ENCODE peak calls at places on chromosomes 6 and 20, in ten cellular contexts. One of them, this sample, is unnamed.

GRCh38 chr20:60694763-60695162 is 557.3 kb upstream of the CDH4 start:
- DNase-seq in COLO829: no peak
- DNase-seq in GM12891: no peak
- DNase-seq in right cardiac atrium: no peak
- DNase-seq in RPMI8226: no peak
- DNase-seq in mesothelial cell of epicardium: no peak
- DNase-seq in AG09319: no peak
- DNase-seq in M059J: peak; percentile 46
- DNase-seq in A172: no peak
- DNase-seq in mucosa of gallbladder: no peak
- DNase-seq in this sample: no peak

GRCh38 chr20:44006126-44006525 is 91.5 kb downstream of the TOX2 start:
- DNase-seq in mucosa of gallbladder: no peak
- DNase-seq in RPMI8226: no peak
- DNase-seq in right cardiac atrium: no peak
- DNase-seq in AG09319: no peak
- DNase-seq in GM12891: no peak
- DNase-seq in COLO829: no peak
- DNase-seq in A172: no peak
- DNase-seq in mesothelial cell of epicardium: no peak
- DNase-seq in M059J: no peak
- DNase-seq in this sample: no peak

GRCh38 chr6:113466526-113466925 is 390.6 kb upstream of the MARCKS start:
- DNase-seq in AG09319: no peak
- DNase-seq in mesothelial cell of epicardium: no peak
- DNase-seq in RPMI8226: no peak
- DNase-seq in mucosa of gallbladder: no peak
- DNase-seq in GM12891: no peak
- DNase-seq in right cardiac atrium: no peak
- DNase-seq in M059J: no peak
- DNase-seq in COLO829: no peak
- DNase-seq in A172: no peak
- DNase-seq in this sample: no peak

GRCh38 chr20:48773837-48774418 is 53.9 kb downstream of the PREX1 start:
- DNase-seq in A172: peak; percentile 30
- DNase-seq in right cardiac atrium: no peak
- DNase-seq in AG09319: no peak
- DNase-seq in COLO829: no peak
- DNase-seq in GM12891: no peak
- DNase-seq in RPMI8226: no peak
- DNase-seq in mesothelial cell of epicardium: no peak
- DNase-seq in M059J: no peak
- DNase-seq in mucosa of gallbladder: no peak
- DNase-seq in this sample: no peak

GRCh38 chr6:145506554-145506953 is 228.8 kb downstream of the EPM2A start:
- DNase-seq in GM12891: no peak
- DNase-seq in right cardiac atrium: peak; percentile 41
- DNase-seq in RPMI8226: no peak
- DNase-seq in COLO829: no peak
- DNase-seq in A172: no peak
- DNase-seq in M059J: no peak
- DNase-seq in AG09319: no peak
- DNase-seq in mesothelial cell of epicardium: no peak
- DNase-seq in mucosa of gallbladder: no peak
- DNase-seq in this sample: no peak

GRCh38 chr6:140203611-140204553 is 829.4 kb upstream of the CITED2 start:
- DNase-seq in GM12891: no peak
- DNase-seq in A172: peak; percentile 38
- DNase-seq in COLO829: no peak
- DNase-seq in M059J: peak; percentile 78
- DNase-seq in RPMI8226: no peak
- DNase-seq in right cardiac atrium: no peak
- DNase-seq in mesothelial cell of epicardium: no peak
- DNase-seq in mucosa of gallbladder: no peak
- DNase-seq in AG09319: peak; percentile 41
- DNase-seq in this sample: peak; percentile 41

GRCh38 chr6:133290926-133291325 is 49.8 kb downstream of the EYA4 start:
- DNase-seq in RPMI8226: no peak
- DNase-seq in mucosa of gallbladder: no peak
- DNase-seq in mesothelial cell of epicardium: no peak
- DNase-seq in AG09319: no peak
- DNase-seq in A172: no peak
- DNase-seq in COLO829: no peak
- DNase-seq in right cardiac atrium: no peak
- DNase-seq in M059J: no peak
- DNase-seq in GM12891: no peak
- DNase-seq in this sample: no peak

GRCh38 chr20:21571841-21572690 is 58.2 kb upstream of the NKX2-2 start:
- DNase-seq in GM12891: no peak
- DNase-seq in RPMI8226: peak; percentile 28
- DNase-seq in COLO829: no peak
- DNase-seq in M059J: peak; percentile 14
- DNase-seq in mucosa of gallbladder: no peak
- DNase-seq in mesothelial cell of epicardium: no peak
- DNase-seq in A172: peak; percentile 13
- DNase-seq in AG09319: peak; percentile 0
- DNase-seq in right cardiac atrium: no peak
- DNase-seq in this sample: peak; percentile 34

GRCh38 chr6:135851442-135852271 is at the start of gene PDE7B:
- DNase-seq in AG09319: peak; percentile 97
- DNase-seq in RPMI8226: peak; percentile 12
- DNase-seq in COLO829: peak; percentile 86
- DNase-seq in mucosa of gallbladder: peak; percentile 84
- DNase-seq in M059J: peak; percentile 98
- DNase-seq in A172: peak; percentile 83
- DNase-seq in right cardiac atrium: peak; percentile 93
- DNase-seq in mesothelial cell of epicardium: peak; percentile 28
- DNase-seq in GM12891: peak; percentile 8
- DNase-seq in this sample: peak; percentile 71

GRCh38 chr6:13375360-13375878 is 47.1 kb upstream of the TBC1D7 start:
- DNase-seq in M059J: peak; percentile 59
- DNase-seq in mucosa of gallbladder: no peak
- DNase-seq in right cardiac atrium: no peak
- DNase-seq in AG09319: no peak
- DNase-seq in mesothelial cell of epicardium: no peak
- DNase-seq in GM12891: peak; percentile 44
- DNase-seq in A172: no peak
- DNase-seq in RPMI8226: no peak
- DNase-seq in COLO829: no peak
- DNase-seq in this sample: no peak